ENCODE peak calls at places on chromosome 2, in eight cellular contexts. T is uterus; V is K562; R is neuronal stem cell; H is pancreas; S is CD4-positive, alpha-beta memory T cell; O is sigmoid colon; P is CD8-positive, alpha-beta memory T cell. G is an unnamed sample. For H3K4me1, the result is how much of the 10 kb centered on the place peaks cover.

GRCh38 chr2:11809586-11810236 is 63.3 kb downstream of the LPIN1 start:
- DNase-seq in O (no peak), H (no peak), V (peak), T (no peak), S (no peak), P (no peak), R (no peak), G (peak)

GRCh38 chr2:186256540-186256939 is 229.5 kb upstream of the ZC3H15 start:
- DNase-seq in H (no peak), P (no peak), V (peak), S (no peak), O (no peak), T (no peak), R (peak), G (peak)

GRCh38 chr2:28437142-28437835 is 44.6 kb downstream of the FOSL2 start:
- DNase-seq in V (no peak), S (no peak), P (no peak), T (no peak), R (no peak), H (peak), O (peak), G (no peak)

GRCh38 chr2:100018794-100019193 is 123.6 kb downstream of the AFF3 start:
- DNase-seq in O (no peak), R (no peak), H (no peak), T (no peak), S (no peak), P (no peak), V (no peak), G (peak)

GRCh38 chr2:44713170-44713569 is 228.3 kb upstream of the SIX3 start:
- DNase-seq in V (no peak), P (no peak), O (no peak), S (no peak), T (no peak), H (no peak), R (no peak), G (no peak)

GRCh38 chr2:973129-973528 is 22.5 kb downstream of the SNTG2 start:
- DNase-seq in T (no peak), S (no peak), H (no peak), R (no peak), P (no peak), V (no peak), O (no peak), G (no peak)

GRCh38 chr2:202577250-202578183 is 57.3 kb upstream of the FAM117B start:
- DNase-seq in R (peak), H (no peak), O (no peak), V (no peak), P (no peak), S (no peak), T (no peak), G (no peak)

GRCh38 chr2:176167398-176167797 is 10.3 kb downstream of the HOXD3 start:
- DNase-seq in S (no peak), P (no peak), H (no peak), T (no peak), V (no peak), O (no peak), R (no peak), G (no peak)

GRCh38 chr2:157837851-157838441 is 38.2 kb downstream of the ACVR1 start:
- DNase-seq in H (no peak), R (no peak), V (peak), O (peak), T (no peak), S (no peak), P (no peak), G (no peak)

GRCh38 chr2:105761931-105762515 is 17.3 kb downstream of the NCK2 start:
- DNase-seq in O (no peak), T (no peak), V (no peak), H (no peak), R (peak), P (no peak), S (no peak), G (no peak)

GRCh38 chr2:232523682-232524597 is 2.0 kb upstream of the CHRND start:
- DNase-seq in R (peak), V (peak), P (no peak), T (no peak), S (no peak), H (peak), O (no peak), G (peak)

GRCh38 chr2:5690718-5691658 is 1.2 kb upstream of the SOX11 start:
- DNase-seq in R (peak), S (no peak), T (no peak), H (peak), P (no peak), O (no peak), V (no peak), G (peak)

GRCh38 chr2:9949239-9949991 is 2.1 kb upstream of the GRHL1 start:
- DNase-seq in T (no peak), P (no peak), V (no peak), O (no peak), H (no peak), S (no peak), R (no peak), G (no peak)

GRCh38 chr2:211745295-211746097 is 793.1 kb downstream of the ERBB4 start:
- DNase-seq in S (no peak), O (no peak), R (peak), V (peak), T (no peak), H (no peak), P (no peak), G (peak)

GRCh38 chr2:12488365-12488972 is 228.3 kb upstream of the TRIB2 start:
- DNase-seq in H (no peak), V (no peak), S (peak), P (peak), T (no peak), O (no peak), R (no peak), G (no peak)

GRCh38 chr2:181680055-181680936 is at the start of gene NEUROD1:
- DNase-seq in V (no peak), P (no peak), T (no peak), R (no peak), O (no peak), S (no peak), H (peak), G (no peak)

GRCh38 chr2:152098033-152098797 is 629 bp downstream of the CACNB4 start:
- DNase-seq in S (no peak), T (peak), H (peak), V (no peak), P (no peak), O (peak), R (peak), G (peak)

GRCh38 chr2:109638807-109639206 is 24.6 kb downstream of the SOWAHC start:
- DNase-seq in S (no peak), V (no peak), O (no peak), H (no peak), P (no peak), T (no peak), R (no peak), G (no peak)

GRCh38 chr2:224284134-224284946 is 117.6 kb downstream of the FAM124B start:
- DNase-seq in V (peak), S (peak), P (no peak), H (no peak), T (no peak), O (no peak), R (peak), G (peak)

GRCh38 chr2:112493858-112494648 is 12.1 kb downstream of the TTL start:
- DNase-seq in O (no peak), H (no peak), V (peak), T (no peak), S (no peak), P (no peak), R (no peak), G (peak)

GRCh38 chr2:136118819-136119716 is 1.1 kb upstream of the CXCR4 start:
- DNase-seq in P (peak), T (no peak), H (peak), V (peak), S (peak), R (peak), O (peak), G (peak)

GRCh38 chr2:113068706-113069485 is 1.1 kb downstream of the IL1F10 start:
- DNase-seq in V (no peak), O (no peak), S (no peak), T (no peak), P (no peak), R (no peak), H (no peak), G (no peak)

GRCh38 chr2:190849774-190850173 is 30.8 kb upstream of the GLS start:
- DNase-seq in P (no peak), H (no peak), R (no peak), V (no peak), T (no peak), S (no peak), O (no peak), G (no peak)

GRCh38 chr2:71631411-71631931 is 178.1 kb downstream of the DYSF start:
- DNase-seq in O (no peak), V (no peak), T (no peak), S (no peak), R (no peak), P (no peak), H (no peak), G (peak)

GRCh38 chr2:95525294-95526035 is 40.9 kb upstream of the TRIM43B start:
- DNase-seq in O (no peak), R (no peak), H (peak), P (no peak), V (no peak), S (no peak), T (no peak), G (no peak)

GRCh38 chr2:194090251-194090905 is 1566.6 kb upstream of the SLC39A10 start:
- DNase-seq in P (no peak), S (no peak), V (no peak), O (no peak), R (no peak), H (peak), T (no peak), G (no peak)

GRCh38 chr2:144509548-144510205 is 10.2 kb downstream of the ZEB2 start:
- DNase-seq in T (no peak), H (no peak), P (no peak), R (no peak), O (no peak), V (peak), S (no peak), G (no peak)
- H3K4me1 ChIP-seq in T (under half), H (under half), P (under half), R (half or more), O (under half), V (half or more), S (under half), G (half or more)

DNA sequence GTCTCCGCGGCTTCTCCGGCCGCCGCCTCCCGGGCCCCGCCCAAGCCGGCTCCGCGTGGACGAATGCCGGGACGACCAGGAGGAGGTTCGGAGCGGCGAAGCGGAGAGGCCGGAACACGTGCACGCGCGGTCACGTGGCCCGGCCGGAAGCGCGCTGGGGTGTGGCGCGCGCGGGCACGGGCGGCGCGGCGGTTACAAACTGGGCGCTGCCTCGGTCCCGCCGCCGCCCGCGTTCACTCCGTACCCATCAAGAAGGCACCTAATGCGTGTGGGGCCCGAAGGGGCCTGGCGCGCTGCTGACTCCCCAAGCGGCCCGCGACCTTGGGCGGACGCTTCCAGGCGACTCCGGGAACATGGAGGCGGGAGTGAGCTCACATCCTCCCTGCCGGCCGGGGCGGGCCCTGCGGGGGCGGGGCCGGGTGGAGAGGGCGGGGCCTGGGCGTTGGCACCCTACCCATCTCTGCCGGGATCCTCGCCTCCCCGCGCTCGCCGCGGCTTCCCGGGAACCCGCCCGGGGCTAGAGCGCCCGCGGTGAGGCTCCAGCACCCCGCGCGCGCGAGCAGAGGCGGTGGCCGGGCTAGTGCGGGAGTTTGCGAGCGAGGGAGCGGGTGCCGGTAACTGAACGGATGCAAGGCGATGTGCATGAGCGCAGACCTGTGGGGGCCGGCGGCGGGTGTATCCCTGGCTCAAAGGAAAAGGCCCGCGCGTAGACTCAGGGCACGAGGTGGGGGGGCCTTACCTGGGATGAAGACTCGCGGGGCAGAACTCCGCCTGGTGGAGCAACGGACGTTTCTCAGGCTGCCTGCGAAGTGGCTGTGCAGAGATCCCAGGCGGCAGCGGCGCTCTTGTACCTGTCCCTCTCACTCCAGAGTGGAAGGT is at the start of gene TMEM185B:
- DNase-seq in R (peak), V (peak), O (peak), S (peak), H (peak), P (peak), T (peak), G (peak)
- H3K4me1 ChIP-seq in R (under half), V (under half), O (under half), S (under half), H (under half), P (under half), T (under half), G (under half)

GRCh38 chr2:219175486-219175885 is 1.2 kb downstream of the CNPPD1 start:
- DNase-seq in S (no peak), R (no peak), H (no peak), O (peak), V (no peak), P (no peak), T (no peak), G (no peak)
- H3K4me1 ChIP-seq in S (half or more), R (under half), H (under half), O (under half), V (under half), P (under half), T (under half), G (under half)

DNA sequence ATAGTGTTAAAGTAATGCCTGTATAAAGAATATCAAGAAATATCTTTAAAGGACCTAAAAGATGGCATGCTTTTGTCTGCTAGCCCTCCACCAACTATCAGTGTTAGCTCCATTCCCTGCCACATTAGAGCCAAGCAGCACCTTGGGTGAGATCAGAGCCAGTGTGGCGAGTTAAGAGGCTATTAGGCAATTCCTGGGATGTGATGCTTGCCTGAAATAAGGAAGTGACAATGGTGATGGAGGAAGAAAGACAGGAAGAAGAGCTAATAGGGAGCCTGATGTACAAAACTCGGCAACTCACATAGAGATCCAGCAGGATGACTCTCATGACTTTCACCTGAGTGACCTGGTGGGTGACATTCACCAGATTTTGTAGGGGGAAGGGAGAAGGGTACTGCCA is 143.4 kb downstream of the ZEB2 start:
- DNase-seq in O (no peak), H (no peak), P (no peak), V (no peak), R (no peak), T (no peak), S (no peak), G (no peak)
- H3K4me1 ChIP-seq in O (under half), H (under half), P (under half), V (half or more), R (under half), T (under half), S (under half), G (under half)

GRCh38 chr2:161307676-161308075 is 549 bp upstream of the PSMD14 start:
- DNase-seq in V (peak), H (no peak), S (no peak), T (no peak), P (no peak), R (no peak), O (no peak), G (no peak)
- H3K4me1 ChIP-seq in V (under half), H (under half), S (under half), T (under half), P (under half), R (under half), O (under half), G (under half)

DNA sequence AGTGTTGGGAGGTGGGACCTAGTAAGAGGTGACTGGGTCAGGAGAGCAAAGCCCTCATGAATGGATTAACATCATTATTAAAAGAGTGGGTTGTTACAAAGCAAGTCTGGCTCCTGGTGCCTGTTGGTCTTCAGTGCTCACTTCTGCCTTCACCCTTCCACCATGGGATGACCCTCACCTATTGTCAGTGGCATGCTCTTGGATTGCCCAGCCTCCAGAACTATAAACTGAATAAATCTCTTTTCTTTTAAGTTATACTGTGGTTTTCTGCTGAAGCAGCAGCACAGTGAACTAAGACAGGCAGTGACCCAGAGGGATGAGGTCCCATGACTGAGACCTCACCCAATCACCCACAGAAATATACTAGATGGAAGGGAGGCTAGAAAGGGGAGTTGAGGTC is 57.5 kb upstream of the ATL2 start:
- DNase-seq in H (no peak), V (no peak), P (no peak), S (no peak), R (no peak), T (no peak), O (no peak), G (no peak)
- H3K4me1 ChIP-seq in H (under half), V (under half), P (under half), S (under half), R (under half), T (under half), O (under half), G (under half)

DNA sequence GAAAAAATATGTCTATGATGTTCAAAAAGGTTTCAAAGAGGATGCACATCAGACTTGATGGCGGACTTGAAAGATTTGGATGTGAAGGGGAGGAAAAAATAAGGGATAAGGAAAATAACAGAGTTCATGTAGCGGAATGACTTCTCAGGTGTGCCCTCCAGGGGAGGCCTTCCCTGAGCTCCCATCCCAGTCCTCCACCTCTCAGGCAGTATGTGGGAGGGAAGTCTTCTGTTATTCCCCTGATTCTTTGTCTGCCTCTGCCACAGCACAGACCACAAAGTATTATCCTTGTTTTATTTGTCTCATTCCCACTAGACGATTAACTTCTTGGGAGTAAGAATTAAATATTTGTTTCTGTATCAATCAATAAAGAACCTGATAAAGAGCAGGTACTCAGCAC is 17.7 kb downstream of the COL5A2 start:
- DNase-seq in V (no peak), S (no peak), T (no peak), R (no peak), H (no peak), O (no peak), P (no peak), G (no peak)
- H3K4me1 ChIP-seq in V (under half), S (under half), T (under half), R (under half), H (under half), O (half or more), P (under half), G (under half)

GRCh38 chr2:42877532-42877931 is 85.1 kb upstream of the HAAO start:
- DNase-seq in R (no peak), H (no peak), O (no peak), S (no peak), T (no peak), P (no peak), V (no peak), G (peak)

GRCh38 chr2:42877936-42878335 is 85.6 kb upstream of the HAAO start:
- DNase-seq in T (no peak), O (no peak), R (no peak), H (no peak), P (no peak), S (no peak), V (no peak), G (no peak)

GRCh38 chr2:42874838-42875801 is 82.7 kb upstream of the HAAO start:
- DNase-seq in V (no peak), T (peak), R (no peak), O (peak), P (no peak), H (no peak), S (no peak), G (no peak)

GRCh38 chr2:42876280-42876840 is 84.0 kb upstream of the HAAO start:
- DNase-seq in S (no peak), H (no peak), T (peak), O (peak), P (no peak), R (no peak), V (no peak), G (no peak)

GRCh38 chr2:42875880-42876279 is 83.5 kb upstream of the HAAO start:
- DNase-seq in R (no peak), O (no peak), V (no peak), T (no peak), H (no peak), S (no peak), P (no peak), G (no peak)
- H3K4me1 ChIP-seq in R (under half), O (under half), V (under half), T (under half), H (under half), S (under half), P (under half), G (under half)

GRCh38 chr2:46569061-46569560 is 89.7 kb downstream of the TMEM247 start:
- DNase-seq in V (peak), O (no peak), S (no peak), P (no peak), R (no peak), T (no peak), H (no peak), G (peak)

GRCh38 chr2:46568212-46569009 is 89.0 kb downstream of the TMEM247 start:
- DNase-seq in T (no peak), S (no peak), P (no peak), R (no peak), V (no peak), H (no peak), O (no peak), G (peak)

GRCh38 chr2:46574457-46575354 is 95.3 kb downstream of the TMEM247 start:
- DNase-seq in T (no peak), S (no peak), P (no peak), V (no peak), H (no peak), R (no peak), O (no peak), G (no peak)

GRCh38 chr2:46569766-46570165 is 90.4 kb downstream of the TMEM247 start:
- DNase-seq in V (no peak), P (no peak), R (no peak), H (no peak), O (no peak), S (no peak), T (no peak), G (no peak)

GRCh38 chr2:46570396-46570795 is 91.0 kb downstream of the TMEM247 start:
- DNase-seq in O (no peak), P (no peak), S (no peak), H (no peak), V (peak), T (no peak), R (no peak), G (no peak)
- H3K4me1 ChIP-seq in O (half or more), P (under half), S (under half), H (under half), V (under half), T (under half), R (under half), G (half or more)